ENCODE peak calls at places on chromosome 1, in seven cellular contexts. B is neural crest cell; D is HCT116; T is effector memory CD4-positive, alpha-beta T cell; F is stimulated activated CD4-positive, alpha-beta T cell treated with anti-CD3 and anti-CD28 coated beads, TNF-alpha, amount 100 ng/mL, for 24 hours; H is HEK293T; I is stimulated activated CD8-positive, alpha-beta memory T cell treated with anti-CD3 and anti-CD28 coated beads, Interleukin-4, amount 100 ng/mL, for 1 hour. V is an unnamed sample.

GRCh38 chr1:96409087-96409486 is 312.5 kb upstream of the PTBP2 start:
- DNase-seq in B (no peak), D (no peak), T (no peak), F (no peak), H (no peak), I (no peak), V (no peak)

GRCh38 chr1:160209656-160210046 is 4.5 kb downstream of the PEA15 start:
- DNase-seq in B (no peak), D (no peak), T (no peak), F (no peak), H (no peak), I (no peak), V (no peak)

GRCh38 chr1:25217598-25218232 is 14.6 kb downstream of the SYF2 start:
- DNase-seq in B (no peak), D (no peak), T (no peak), F (no peak), H (no peak), I (no peak), V (no peak)

GRCh38 chr1:201463071-201463552 is 5.9 kb downstream of the PHLDA3 start:
- DNase-seq in B (no peak), D (no peak), T (no peak), F (no peak), H (no peak), I (no peak), V (peak)

GRCh38 chr1:158527190-158527815 is 26.9 kb downstream of the OR6Y1 start:
- DNase-seq in B (no peak), D (no peak), T (no peak), F (no peak), H (no peak), I (no peak), V (peak)

GRCh38 chr1:53651356-53651755 is 87.6 kb downstream of the GLIS1 start:
- DNase-seq in B (no peak), D (no peak), T (no peak), F (no peak), H (no peak), I (no peak), V (no peak)

GRCh38 chr1:226675720-226676357 is 63.2 kb downstream of the ITPKB start:
- DNase-seq in B (no peak), D (no peak), T (no peak), F (no peak), H (no peak), I (no peak), V (no peak)

GRCh38 chr1:41728403-41729202 is 190.1 kb downstream of the HIVEP3 start:
- DNase-seq in B (no peak), D (no peak), T (peak), F (no peak), H (no peak), I (no peak), V (no peak)

GRCh38 chr1:95116666-95117206 is 419 bp upstream of the TLCD4 start:
- DNase-seq in B (peak), D (peak), T (peak), F (peak), H (peak), I (no peak), V (peak)

GRCh38 chr1:115098979-115099692 is 9.8 kb upstream of the TSPAN2 start:
- DNase-seq in B (no peak), D (no peak), T (peak), F (peak), H (peak), I (peak), V (peak)

GRCh38 chr1:226820935-226821718 is 49.3 kb upstream of the PSEN2 start:
- DNase-seq in B (no peak), D (no peak), T (no peak), F (no peak), H (peak), I (no peak), V (peak)

GRCh38 chr1:204337047-204337446 is 22.7 kb downstream of the PLEKHA6 start:
- DNase-seq in B (no peak), D (no peak), T (no peak), F (no peak), H (no peak), I (no peak), V (no peak)

GRCh38 chr1:16226495-16227179 is 10.3 kb downstream of the CPLANE2 start:
- DNase-seq in B (peak), D (no peak), T (no peak), F (no peak), H (no peak), I (no peak), V (no peak)

GRCh38 chr1:164958995-164959788 is 397.3 kb downstream of the LMX1A start:
- DNase-seq in B (no peak), D (no peak), T (no peak), F (no peak), H (no peak), I (no peak), V (no peak)

GRCh38 chr1:71561729-71562128 is 480.9 kb upstream of the ZRANB2 start:
- DNase-seq in B (no peak), D (no peak), T (no peak), F (no peak), H (no peak), I (no peak), V (peak)

GRCh38 chr1:69441496-69441895 is 126.2 kb upstream of the LRRC7 start:
- DNase-seq in B (no peak), D (no peak), T (no peak), F (no peak), H (no peak), I (no peak), V (no peak)

GRCh38 chr1:52002038-52002917 is 11.8 kb upstream of the RAB3B start:
- DNase-seq in B (peak), D (peak), T (peak), F (peak), H (peak), I (peak), V (peak)

GRCh38 chr1:163069142-163069541 is at the start of gene RGS4:
- DNase-seq in B (peak), D (peak), T (no peak), F (no peak), H (peak), I (no peak), V (peak)

GRCh38 chr1:243287652-243288051 is 31.8 kb downstream of the SDCCAG8 start:
- DNase-seq in B (no peak), D (no peak), T (no peak), F (no peak), H (no peak), I (no peak), V (peak)